ENCODE peak calls at places on chromosomes 1 and 21, in five cellular contexts. One of them, this sample, is unnamed.

GRCh38 chr1:27009601-27010197 is 3.0 kb downstream of the TENT5B start:
- DNase-seq in IMR-90: no peak
- DNase-seq in mesendoderm: peak; percentile 45
- DNase-seq in neuronal stem cell: no peak
- DNase-seq in mesenchymal stem cell: peak; percentile 51
- DNase-seq in this sample: peak; percentile 58

GRCh38 chr1:205430631-205431305 is 8.9 kb upstream of the LEMD1 start:
- DNase-seq in IMR-90: peak; percentile 33
- DNase-seq in mesendoderm: peak; percentile 75
- DNase-seq in neuronal stem cell: peak; percentile 64
- DNase-seq in mesenchymal stem cell: peak; percentile 52
- DNase-seq in this sample: no peak

GRCh38 chr1:199723557-199723956 is 304.0 kb upstream of the NR5A2 start:
- DNase-seq in IMR-90: peak; percentile 18
- DNase-seq in mesendoderm: no peak
- DNase-seq in neuronal stem cell: no peak
- DNase-seq in mesenchymal stem cell: no peak
- DNase-seq in this sample: no peak

GRCh38 chr21:44867464-44867863 is 6.0 kb downstream of the PTTG1IP start:
- DNase-seq in IMR-90: no peak
- DNase-seq in mesendoderm: no peak
- DNase-seq in neuronal stem cell: no peak
- DNase-seq in mesenchymal stem cell: no peak
- DNase-seq in this sample: no peak

GRCh38 chr1:20980051-20980450 is 192.9 kb upstream of the HP1BP3 start:
- DNase-seq in IMR-90: peak; percentile 72
- DNase-seq in mesendoderm: no peak
- DNase-seq in neuronal stem cell: no peak
- DNase-seq in mesenchymal stem cell: peak; percentile 64
- DNase-seq in this sample: no peak

GRCh38 chr1:14468751-14469150 is 129.7 kb upstream of the KAZN start:
- DNase-seq in IMR-90: no peak
- DNase-seq in mesendoderm: no peak
- DNase-seq in neuronal stem cell: no peak
- DNase-seq in mesenchymal stem cell: no peak
- DNase-seq in this sample: no peak

GRCh38 chr1:203521812-203522211 is 27.9 kb downstream of the OPTC start:
- DNase-seq in IMR-90: no peak
- DNase-seq in mesendoderm: no peak
- DNase-seq in neuronal stem cell: no peak
- DNase-seq in mesenchymal stem cell: no peak
- DNase-seq in this sample: no peak

GRCh38 chr1:184954232-184954995 is 19.9 kb downstream of the NIBAN1 start:
- DNase-seq in IMR-90: no peak
- DNase-seq in mesendoderm: peak; percentile 71
- DNase-seq in neuronal stem cell: no peak
- DNase-seq in mesenchymal stem cell: peak; percentile 31
- DNase-seq in this sample: peak; percentile 97

DNA sequence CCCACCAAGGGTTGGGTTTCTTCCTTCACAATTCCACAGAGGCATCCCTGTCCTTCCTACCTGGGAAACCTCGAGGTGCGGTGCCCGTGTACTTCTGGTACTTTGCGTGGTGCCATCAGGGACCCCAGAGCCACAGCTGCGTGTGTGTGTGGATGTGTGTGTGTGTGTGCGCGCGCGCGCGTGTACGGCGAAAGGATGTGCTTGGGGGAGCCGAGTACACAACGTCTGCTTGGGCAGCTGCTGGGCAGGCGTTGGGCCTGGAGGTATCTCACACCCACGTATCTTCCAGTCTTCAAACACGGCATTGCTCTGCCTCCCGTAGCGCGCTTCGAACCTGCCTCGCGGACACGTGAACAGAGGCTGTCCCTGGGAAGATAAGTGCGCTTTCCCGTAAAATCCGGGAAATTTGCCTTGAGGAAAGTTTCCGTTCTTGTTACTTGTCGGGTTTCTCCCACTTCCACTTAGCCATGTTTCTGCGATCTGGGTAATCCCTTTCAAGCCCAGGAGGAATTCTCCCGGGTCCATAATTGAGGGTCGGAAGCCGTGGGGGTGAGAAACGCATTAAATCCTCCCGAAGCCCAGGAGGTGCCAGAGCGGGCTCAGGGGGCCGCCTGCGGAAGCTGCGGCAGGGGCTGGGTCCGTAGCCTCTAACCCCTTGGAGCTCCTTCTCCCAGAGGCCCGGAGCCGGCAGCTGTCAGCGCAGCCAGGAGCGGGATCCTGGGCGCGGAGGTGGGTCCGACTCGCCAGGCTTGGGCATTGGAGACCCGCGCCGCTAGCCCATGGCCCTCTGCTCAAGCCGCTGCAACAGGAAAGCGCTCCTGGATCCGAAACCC is 2.1 kb upstream of the SIM2 start:
- DNase-seq in IMR-90: peak; percentile 6
- DNase-seq in mesendoderm: peak; percentile 26
- DNase-seq in neuronal stem cell: no peak
- DNase-seq in mesenchymal stem cell: no peak
- DNase-seq in this sample: no peak
- H2AK5ac ChIP-seq in IMR-90: no peak overlapping the region
- H2AK5ac ChIP-seq in mesendoderm: no peak overlapping the region
- H2AK5ac ChIP-seq in neuronal stem cell: peak overlapping the region; percentile 75
- H2AK5ac ChIP-seq in mesenchymal stem cell: no peak overlapping the region
- H2AK5ac ChIP-seq in this sample: no peak overlapping the region

GRCh38 chr1:226863446-226863845 is 7.0 kb upstream of the PSEN2 start:
- DNase-seq in IMR-90: peak; percentile 70
- DNase-seq in mesendoderm: peak; percentile 49
- DNase-seq in neuronal stem cell: no peak
- DNase-seq in mesenchymal stem cell: peak; percentile 64
- DNase-seq in this sample: no peak
- H3K4me3 ChIP-seq in IMR-90: no peak overlapping the region
- H3K4me3 ChIP-seq in mesendoderm: no peak overlapping the region
- H3K4me3 ChIP-seq in neuronal stem cell: no peak overlapping the region
- H3K4me3 ChIP-seq in mesenchymal stem cell: peak overlapping the region; percentile 19
- H3K4me3 ChIP-seq in this sample: no peak overlapping the region

GRCh38 chr1:228029281-228029680 is 22.5 kb downstream of the WNT3A start:
- DNase-seq in IMR-90: no peak
- DNase-seq in mesendoderm: no peak
- DNase-seq in neuronal stem cell: no peak
- DNase-seq in mesenchymal stem cell: no peak
- DNase-seq in this sample: no peak

GRCh38 chr1:228030451-228031201 is 23.8 kb downstream of the WNT3A start:
- DNase-seq in IMR-90: no peak
- DNase-seq in mesendoderm: no peak
- DNase-seq in neuronal stem cell: no peak
- DNase-seq in mesenchymal stem cell: no peak
- DNase-seq in this sample: no peak

GRCh38 chr1:228033376-228033775 is 26.6 kb downstream of the WNT3A start:
- DNase-seq in IMR-90: no peak
- DNase-seq in mesendoderm: no peak
- DNase-seq in neuronal stem cell: no peak
- DNase-seq in mesenchymal stem cell: no peak
- DNase-seq in this sample: no peak

GRCh38 chr1:228032041-228032440 is 25.2 kb downstream of the WNT3A start:
- DNase-seq in IMR-90: no peak
- DNase-seq in mesendoderm: no peak
- DNase-seq in neuronal stem cell: no peak
- DNase-seq in mesenchymal stem cell: no peak
- DNase-seq in this sample: no peak

DNA sequence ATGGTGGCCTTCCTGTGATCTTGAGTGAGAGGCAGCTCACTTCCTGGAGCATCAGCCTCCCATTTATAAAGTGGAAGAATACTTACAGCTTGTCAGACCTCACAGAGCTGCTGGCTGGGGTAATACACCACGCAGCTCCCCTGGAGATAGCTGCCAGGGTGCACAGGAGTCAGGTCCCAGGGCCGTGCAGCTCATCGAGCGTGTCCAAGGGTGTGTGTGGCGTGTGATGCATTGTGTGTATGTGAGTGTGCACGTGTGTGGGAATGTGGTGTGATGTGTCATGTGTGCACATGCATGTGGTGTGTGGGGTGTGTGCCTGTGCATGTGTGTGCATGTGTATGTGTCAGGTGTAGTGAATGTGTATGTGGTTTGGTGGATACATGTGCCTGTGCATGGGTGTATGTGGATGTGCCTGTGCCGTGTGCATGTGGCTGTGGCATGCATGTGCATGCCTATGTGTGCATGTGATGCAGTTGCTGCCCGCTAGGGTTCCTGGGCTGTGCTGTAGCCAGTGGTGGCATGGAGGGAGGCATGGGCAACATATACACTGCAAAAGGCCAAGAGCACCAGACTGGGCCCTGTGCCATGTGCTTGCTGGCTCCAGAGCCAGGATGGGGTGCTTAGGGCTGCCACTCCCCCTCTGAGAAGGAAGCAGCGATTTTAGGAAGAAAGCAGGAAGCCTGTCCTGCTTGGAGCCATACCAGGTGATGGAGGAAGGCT is 24.6 kb downstream of the WNT3A start:
- DNase-seq in IMR-90: no peak
- DNase-seq in mesendoderm: no peak
- DNase-seq in neuronal stem cell: no peak
- DNase-seq in mesenchymal stem cell: no peak
- DNase-seq in this sample: no peak
- H3K23ac ChIP-seq in IMR-90: no peak overlapping the region
- H3K23ac ChIP-seq in mesendoderm: no peak overlapping the region
- H3K23ac ChIP-seq in neuronal stem cell: peak overlapping the region; percentile 87
- H3K23ac ChIP-seq in mesenchymal stem cell: no peak overlapping the region
- H3K23ac ChIP-seq in this sample: no peak overlapping the region

DNA sequence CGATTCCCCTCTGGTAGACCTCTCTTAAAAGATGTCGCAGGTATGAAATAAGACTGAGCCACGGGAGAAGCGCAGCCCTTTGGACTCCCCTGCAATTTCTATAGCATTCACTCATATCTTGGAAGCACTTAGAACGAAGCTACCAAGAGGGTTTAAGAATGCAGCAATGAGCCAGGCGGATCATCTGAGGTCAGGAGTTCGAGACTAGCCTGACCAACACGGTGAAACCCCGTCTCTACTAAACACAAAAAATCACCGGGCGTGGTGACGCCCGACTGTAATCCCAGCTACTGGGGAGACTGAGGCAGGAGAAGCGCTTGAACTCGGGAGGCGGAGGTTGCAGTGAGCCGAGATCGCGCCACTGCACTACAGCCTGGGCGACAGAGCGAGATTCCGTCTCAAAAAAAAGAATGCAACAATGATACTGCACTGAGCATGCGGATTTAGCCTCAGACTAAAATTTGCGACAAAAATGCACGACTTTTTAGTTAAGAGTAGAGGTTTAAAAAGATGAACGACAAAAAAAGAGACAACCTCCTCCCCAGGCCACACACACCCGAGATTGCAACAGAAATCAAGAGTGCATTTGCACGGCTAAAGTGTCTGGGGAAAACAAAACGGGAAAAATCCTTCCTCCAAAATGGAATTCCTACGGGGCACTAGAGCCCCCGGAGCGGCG is 724 bp downstream of the TOMM20 start:
- DNase-seq in IMR-90: no peak
- DNase-seq in mesendoderm: no peak
- DNase-seq in neuronal stem cell: no peak
- DNase-seq in mesenchymal stem cell: peak; percentile 27
- DNase-seq in this sample: peak; percentile 50
- H2AK5ac ChIP-seq in IMR-90: peak overlapping the region; percentile 36
- H2AK5ac ChIP-seq in mesendoderm: no peak overlapping the region
- H2AK5ac ChIP-seq in neuronal stem cell: peak overlapping the region; percentile 76
- H2AK5ac ChIP-seq in mesenchymal stem cell: peak overlapping the region; percentile 71
- H2AK5ac ChIP-seq in this sample: peak overlapping the region; percentile 97

GRCh38 chr1:110604586-110605148 is 1.5 kb downstream of the KCNA2 start:
- DNase-seq in IMR-90: no peak
- DNase-seq in mesendoderm: no peak
- DNase-seq in neuronal stem cell: no peak
- DNase-seq in mesenchymal stem cell: no peak
- DNase-seq in this sample: no peak

GRCh38 chr1:110605901-110606783 is at the start of gene KCNA2:
- DNase-seq in IMR-90: no peak
- DNase-seq in mesendoderm: peak; percentile 83
- DNase-seq in neuronal stem cell: peak; percentile 66
- DNase-seq in mesenchymal stem cell: peak; percentile 18
- DNase-seq in this sample: no peak

GRCh38 chr1:110606784-110607662 is 865 bp upstream of the KCNA2 start:
- DNase-seq in IMR-90: no peak
- DNase-seq in mesendoderm: peak; percentile 48
- DNase-seq in neuronal stem cell: peak; percentile 33
- DNase-seq in mesenchymal stem cell: no peak
- DNase-seq in this sample: peak; percentile 33

GRCh38 chr1:110607663-110608230 is 1.6 kb upstream of the KCNA2 start:
- DNase-seq in IMR-90: no peak
- DNase-seq in mesendoderm: peak; percentile 11
- DNase-seq in neuronal stem cell: peak; percentile 6
- DNase-seq in mesenchymal stem cell: no peak
- DNase-seq in this sample: no peak

GRCh38 chr1:110605446-110605845 is 712 bp downstream of the KCNA2 start:
- DNase-seq in IMR-90: no peak
- DNase-seq in mesendoderm: peak; percentile 16
- DNase-seq in neuronal stem cell: no peak
- DNase-seq in mesenchymal stem cell: no peak
- DNase-seq in this sample: no peak
- H3K4me3 ChIP-seq in IMR-90: no peak overlapping the region
- H3K4me3 ChIP-seq in mesendoderm: no peak overlapping the region
- H3K4me3 ChIP-seq in neuronal stem cell: no peak overlapping the region
- H3K4me3 ChIP-seq in mesenchymal stem cell: no peak overlapping the region
- H3K4me3 ChIP-seq in this sample: no peak overlapping the region

GRCh38 chr1:235745448-235746136 is 96.0 kb upstream of the GNG4 start:
- DNase-seq in IMR-90: peak; percentile 83
- DNase-seq in mesendoderm: no peak
- DNase-seq in neuronal stem cell: no peak
- DNase-seq in mesenchymal stem cell: no peak
- DNase-seq in this sample: no peak

GRCh38 chr1:235746245-235746644 is 96.7 kb upstream of the GNG4 start:
- DNase-seq in IMR-90: no peak
- DNase-seq in mesendoderm: no peak
- DNase-seq in neuronal stem cell: no peak
- DNase-seq in mesenchymal stem cell: no peak
- DNase-seq in this sample: no peak

GRCh38 chr1:235748747-235749146 is 99.2 kb upstream of the GNG4 start:
- DNase-seq in IMR-90: no peak
- DNase-seq in mesendoderm: no peak
- DNase-seq in neuronal stem cell: no peak
- DNase-seq in mesenchymal stem cell: no peak
- DNase-seq in this sample: no peak

GRCh38 chr1:235749755-235750300 is 100.2 kb upstream of the GNG4 start:
- DNase-seq in IMR-90: no peak
- DNase-seq in mesendoderm: peak; percentile 56
- DNase-seq in neuronal stem cell: no peak
- DNase-seq in mesenchymal stem cell: no peak
- DNase-seq in this sample: no peak
- H3K23ac ChIP-seq in IMR-90: no peak overlapping the region
- H3K23ac ChIP-seq in mesendoderm: no peak overlapping the region
- H3K23ac ChIP-seq in neuronal stem cell: no peak overlapping the region
- H3K23ac ChIP-seq in mesenchymal stem cell: no peak overlapping the region
- H3K23ac ChIP-seq in this sample: no peak overlapping the region

This sample was measured in trophoblast cell.